ENCODE peak calls at places on chromosome X, in eight cellular contexts. F is mesothelial cell of epicardium; O is aorta; M is NCI-H2081; L is stimulated activated CD4-positive, alpha-beta T cell treated with anti-CD3 and anti-CD28 coated beads, Interleukin-15, amount 100 ng/mL, for 48 hours; J is endothelial cell of umbilical vein; V is activated effector memory CD4-positive, alpha-beta T cell treated with anti-CD3 and anti-CD28 coated beads, Interleukin-2, amount 50 U/mL, for 16 hours; Y is NCI-H526. E is an unnamed sample.

GRCh38 chrX:139889760-139890159 is 43.1 kb downstream of the ATP11C start:
- DNase-seq in F (no peak), O (no peak), M (no peak), L (no peak), J (peak), V (no peak), Y (no peak), E (no peak)

GRCh38 chrX:102018208-102018607 is 86.4 kb upstream of the ZMAT1 start:
- DNase-seq in F (no peak), O (no peak), M (no peak), L (no peak), J (no peak), V (no peak), Y (no peak), E (no peak)

GRCh38 chrX:2572740-2573139 is 72.0 kb upstream of the DHRSX start:
- DNase-seq in F (no peak), O (no peak), M (no peak), L (no peak), J (no peak), V (no peak), Y (no peak), E (no peak)

GRCh38 chrX:44935640-44936039 is 62.7 kb downstream of the KDM6A start:
- DNase-seq in F (no peak), O (no peak), M (no peak), L (no peak), J (no peak), V (no peak), Y (no peak), E (no peak)

GRCh38 chrX:49271341-49271740 is 1.7 kb downstream of the PPP1R3F start:
- DNase-seq in F (no peak), O (peak), M (no peak), L (no peak), J (no peak), V (peak), Y (no peak), E (no peak)

GRCh38 chrX:13752646-13753045 is 18.1 kb downstream of the OFD1 start:
- DNase-seq in F (no peak), O (no peak), M (peak), L (no peak), J (no peak), V (no peak), Y (no peak), E (no peak)

GRCh38 chrX:107579956-107580355 is 48.4 kb upstream of the PRPS1 start:
- DNase-seq in F (no peak), O (no peak), M (no peak), L (no peak), J (no peak), V (no peak), Y (no peak), E (no peak)

GRCh38 chrX:111100191-111100590 is 4.2 kb downstream of the PAK3 start:
- DNase-seq in F (no peak), O (no peak), M (peak), L (no peak), J (no peak), V (peak), Y (no peak), E (no peak)

GRCh38 chrX:148501121-148502066 is 977 bp downstream of the AFF2 start:
- DNase-seq in F (no peak), O (peak), M (no peak), L (peak), J (no peak), V (peak), Y (no peak), E (no peak)

GRCh38 chrX:94942603-94943002 is 1268.6 kb downstream of the FAM133A start:
- DNase-seq in F (no peak), O (no peak), M (no peak), L (no peak), J (no peak), V (no peak), Y (no peak), E (no peak)

GRCh38 chrX:130174051-130174704 is 2.4 kb downstream of the RAB33A start:
- DNase-seq in F (no peak), O (peak), M (no peak), L (no peak), J (peak), V (no peak), Y (no peak), E (no peak)

E was measured in NCI-H2227 treated with DMSO at 0.1 percent for 48 hours.